ENCODE peak calls at places on chromosomes 1 and 21, in seven cellular contexts. R, E, U, P, G, N and M are unnamed samples.
A peak's percentile ranks its signal among the peaks of the same experiment; 100 is the strongest.

GRCh38 chr21:16418211-16418610 is 688.4 kb downstream of the USP25 start:
- DNase-seq in R (no peak), E (no peak), U (no peak), P (no peak), G (no peak), N (no peak), M (no peak)

GRCh38 chr1:35836734-35837133 is 28.9 kb downstream of the AGO4 start:
- DNase-seq in R (no peak), E (no peak), U (no peak), P (no peak), G (no peak), N (no peak), M (no peak)

GRCh38 chr1:201739492-201740085 is 89.4 kb upstream of the IPO9 start:
- DNase-seq in R (peak; percentile 65), E (peak; percentile 44), U (peak; percentile 83), P (peak; percentile 61), G (no peak), N (no peak), M (no peak)

GRCh38 chr1:45348020-45348419 is 7.8 kb upstream of the MUTYH start:
- DNase-seq in R (peak; percentile 31), E (peak; percentile 11), U (no peak), P (no peak), G (no peak), N (no peak), M (peak; percentile 26)

GRCh38 chr1:100034465-100034864 is 64.7 kb downstream of the SLC35A3 start:
- DNase-seq in R (peak; percentile 26), E (peak; percentile 24), U (no peak), P (no peak), G (no peak), N (no peak), M (peak; percentile 16)

GRCh38 chr1:33443067-33443704 is 12.3 kb upstream of the PHC2 start:
- DNase-seq in R (peak; percentile 78), E (peak; percentile 55), U (no peak), P (no peak), G (no peak), N (no peak), M (peak; percentile 89)

GRCh38 chr1:232510367-232511110 is 119.4 kb downstream of the SIPA1L2 start:
- DNase-seq in R (no peak), E (peak; percentile 48), U (no peak), P (no peak), G (no peak), N (no peak), M (no peak)

GRCh38 chr1:239757711-239758110 is 334.0 kb upstream of the FMN2 start:
- DNase-seq in R (peak; percentile 31), E (no peak), U (no peak), P (no peak), G (no peak), N (no peak), M (no peak)

GRCh38 chr1:54588377-54588776 is 34.9 kb downstream of the FAM151A start:
- DNase-seq in R (no peak), E (no peak), U (no peak), P (no peak), G (no peak), N (no peak), M (no peak)

GRCh38 chr1:230806552-230806951 is 59.4 kb downstream of the CAPN9 start:
- DNase-seq in R (no peak), E (no peak), U (no peak), P (no peak), G (no peak), N (no peak), M (no peak)

GRCh38 chr1:109931189-109931672 is 20.6 kb downstream of the CSF1 start:
- DNase-seq in R (peak; percentile 33), E (peak; percentile 75), U (peak; percentile 71), P (peak; percentile 24), G (no peak), N (no peak), M (peak; percentile 92)

GRCh38 chr1:218433744-218434143 is 88.6 kb downstream of the TGFB2 start:
- DNase-seq in R (no peak), E (no peak), U (no peak), P (no peak), G (no peak), N (no peak), M (peak; percentile 33)

GRCh38 chr1:1304331-1305299 is 3.1 kb downstream of the ACAP3 start:
- DNase-seq in R (no peak), E (peak; percentile 78), U (peak; percentile 78), P (no peak), G (no peak), N (peak; percentile 89), M (peak; percentile 83)

GRCh38 chr1:165444897-165445370 is at the start of gene RXRG:
- DNase-seq in R (peak; percentile 0), E (no peak), U (no peak), P (no peak), G (no peak), N (peak; percentile 76), M (peak; percentile 6)